ENCODE peak calls at places on chromosomes 12 and 14, in six cellular contexts. D is stomach, J is pancreas, V is lower leg skin, F is cardiac fibroblast, T is prostate gland. A is an unnamed sample.

GRCh38 chr14:58108717-58109116 is 43.3 kb downstream of the ARMH4 start:
- DNase-seq in V (no peak), J (no peak), F (no peak), D (no peak), T (no peak), A (no peak)

GRCh38 chr14:104244221-104245011 is 106.0 kb downstream of the KIF26A start:
- DNase-seq in T (no peak), V (no peak), J (no peak), F (no peak), D (peak), A (no peak)

GRCh38 chr12:107660861-107661415 is 24.7 kb upstream of the PWP1 start:
- DNase-seq in V (no peak), T (no peak), J (no peak), F (peak), D (no peak), A (no peak)

GRCh38 chr14:63659726-63660125 is 18.1 kb upstream of the WDR89 start:
- DNase-seq in T (no peak), J (no peak), D (no peak), V (no peak), F (no peak), A (no peak)

GRCh38 chr14:28879571-28879970 is 113.0 kb downstream of the FOXG1 start:
- DNase-seq in D (no peak), V (no peak), T (no peak), J (no peak), F (no peak), A (no peak)

GRCh38 chr12:71014180-71014785 is 93.7 kb upstream of the PTPRR start:
- DNase-seq in D (no peak), F (peak), T (no peak), J (no peak), V (no peak), A (peak)

GRCh38 chr14:91229743-91230200 is 14.7 kb downstream of the GPR68 start:
- DNase-seq in T (no peak), D (no peak), V (no peak), J (no peak), F (peak), A (peak)

GRCh38 chr14:99884834-99885648 is 91.8 kb downstream of the EML1 start:
- DNase-seq in D (no peak), F (peak), J (no peak), V (no peak), T (peak), A (peak)

GRCh38 chr12:94674835-94675234 is 24.5 kb upstream of the TMCC3 start:
- DNase-seq in T (no peak), F (no peak), J (peak), D (no peak), V (peak), A (no peak)
- TF ChIP-seq CTCF in T (no peak), F (no peak), J (no peak), D (no peak), V (no peak), A (no peak)

GRCh38 chr14:106024983-106025604 is 498.7 kb downstream of the TMEM121 start:
- DNase-seq in V (no peak), T (no peak), J (no peak), D (no peak), F (no peak), A (no peak)
- H3K4me3 ChIP-seq in V (no peak), T (no peak), J (no peak), D (no peak), F (no peak), A (no peak)

GRCh38 chr12:30823764-30824163 is 69.0 kb upstream of the CAPRIN2 start:
- DNase-seq in V (no peak), D (no peak), J (no peak), F (no peak), T (no peak), A (no peak)
- TF ChIP-seq CTCF in V (no peak), D (no peak), J (no peak), F (no peak), T (no peak), A (no peak)

DNA sequence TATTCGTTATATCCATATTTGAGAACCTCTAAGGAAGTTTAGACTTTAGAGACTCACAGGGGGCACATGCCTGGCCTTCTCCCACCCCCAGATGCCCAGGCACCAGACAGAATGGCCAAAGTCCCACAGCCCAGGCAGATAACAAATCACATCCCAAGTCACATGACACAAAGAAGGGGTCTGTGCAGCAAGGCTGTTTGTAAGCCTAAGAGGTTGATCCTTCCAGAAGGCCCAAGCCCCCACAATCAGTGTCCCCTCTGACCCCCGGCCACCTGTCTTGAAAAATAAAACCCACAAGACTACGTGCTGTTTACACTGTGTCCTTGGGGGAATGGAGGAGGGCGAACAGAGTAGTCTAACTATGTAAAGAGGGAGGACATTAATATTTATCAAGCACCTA is 5.1 kb downstream of the CTDSP2 start:
- DNase-seq in D (no peak), V (no peak), J (no peak), F (no peak), T (no peak), A (no peak)
- H3K4me3 ChIP-seq in D (no peak), V (no peak), J (no peak), F (no peak), T (no peak), A (no peak)